ENCODE peak calls at places on chromosomes 13 and 19, in six cellular contexts. D is mucosa of descending colon, C is thyroid gland, A is right lobe of liver, F is pancreas, P is SK-N-SH. Y is an unnamed sample.
A peak's percentile ranks its signal among the peaks of the same experiment; 100 is the strongest.

GRCh38 chr19:7196721-7197168 is 97.5 kb downstream of the INSR start:
- DNase-seq in P (no peak), F (no peak), A (peak; percentile 33), C (no peak), D (peak; percentile 31), Y (no peak)

GRCh38 chr19:56919308-56919995 is 78.9 kb upstream of the PEG3 start:
- DNase-seq in P (no peak), C (no peak), A (no peak), D (no peak), F (no peak), Y (no peak)

GRCh38 chr19:35777411-35777841 is 2.1 kb downstream of the ARHGAP33 start:
- DNase-seq in D (no peak), C (no peak), A (no peak), P (no peak), F (no peak), Y (peak; percentile 75)

GRCh38 chr13:68439821-68440220 is 1209.7 kb upstream of the PCDH9 start:
- DNase-seq in A (no peak), P (no peak), D (no peak), C (no peak), F (no peak), Y (no peak)

GRCh38 chr19:10009269-10009665 is 1.0 kb downstream of the COL5A3 start:
- DNase-seq in F (peak; percentile 50), D (peak; percentile 60), C (peak; percentile 35), P (peak; percentile 60), A (peak; percentile 35), Y (peak; percentile 93)

GRCh38 chr13:21672811-21673591 is 2.1 kb downstream of the FGF9 start:
- DNase-seq in F (peak; percentile 19), A (no peak), P (no peak), C (no peak), D (peak; percentile 25), Y (no peak)

GRCh38 chr13:43470610-43471009 is 316.2 kb downstream of the ENOX1 start:
- DNase-seq in C (no peak), F (no peak), A (no peak), D (no peak), P (no peak), Y (no peak)

GRCh38 chr19:18232540-18233223 is 6.4 kb upstream of the PDE4C start:
- DNase-seq in C (no peak), F (no peak), D (no peak), P (peak; percentile 95), A (no peak), Y (peak; percentile 93)

GRCh38 chr19:47560999-47561398 is 11.9 kb downstream of the ZNF541 start:
- DNase-seq in P (no peak), C (no peak), F (no peak), D (no peak), A (no peak), Y (no peak)

DNA sequence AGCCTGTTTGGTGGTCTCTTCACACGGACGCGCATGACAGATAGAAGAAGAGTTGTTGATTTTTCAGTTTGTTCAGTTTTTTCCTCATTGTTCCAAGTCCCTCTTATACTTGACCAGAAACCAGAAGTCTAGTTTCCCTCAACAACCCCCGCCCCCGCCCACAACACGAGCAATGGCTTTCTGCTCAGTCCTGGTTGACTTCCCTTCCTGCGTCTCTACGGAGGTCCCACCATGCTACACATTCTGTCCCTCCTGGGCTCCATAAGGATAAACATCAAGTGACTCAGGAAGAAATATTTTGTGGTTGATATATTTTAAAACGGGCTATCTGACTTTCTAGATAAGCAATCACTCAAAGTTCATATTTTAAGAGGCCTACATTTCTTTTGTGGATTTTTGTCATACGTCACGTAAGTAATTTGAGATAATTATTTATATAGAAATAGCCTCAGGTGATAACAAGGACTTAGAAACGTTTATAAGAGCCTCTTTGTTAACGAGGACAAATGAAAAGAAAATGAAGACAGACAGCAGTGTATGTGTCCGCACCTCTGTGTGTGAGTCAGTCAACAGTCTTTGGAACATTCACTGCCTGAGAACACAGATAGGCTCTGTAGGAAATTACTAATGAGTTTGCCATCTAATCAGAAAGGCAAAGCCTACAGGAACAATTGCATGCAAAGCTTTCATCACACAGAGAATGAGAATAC is 214.4 kb downstream of the RAP2A start:
- DNase-seq in P (no peak), C (no peak), F (no peak), D (no peak), A (no peak), Y (peak; percentile 60)
- H3K4me1 ChIP-seq in P (no peaks in the 10 kb centered on the region), C (no peaks in the 10 kb centered on the region), F (no peaks in the 10 kb centered on the region), D (no peaks in the 10 kb centered on the region), A (no peaks in the 10 kb centered on the region), Y (peaks cover 16% of the 10 kb centered on the region)

DNA sequence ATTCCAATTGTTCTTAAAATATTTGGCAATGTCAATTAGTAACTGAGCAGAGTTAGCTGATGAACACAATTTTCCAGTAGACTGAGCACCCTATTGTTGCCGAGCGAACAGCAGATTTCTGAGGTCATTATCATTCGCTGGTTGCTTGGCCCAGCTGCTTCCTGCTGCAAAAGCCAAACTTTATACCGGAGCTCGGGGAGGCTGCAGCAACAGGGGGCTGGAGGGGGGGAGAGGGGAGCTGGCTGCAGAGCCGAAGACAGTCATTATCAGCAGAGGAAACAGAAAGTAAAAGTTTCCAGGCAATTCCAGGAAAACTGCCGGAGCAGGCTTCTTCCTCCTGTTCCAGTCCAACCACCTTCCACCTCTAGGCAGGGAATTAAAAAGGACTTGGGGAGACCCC is 77.9 kb downstream of the ZNF536 start:
- DNase-seq in D (peak; percentile 34), F (no peak), C (peak; percentile 63), A (peak; percentile 41), P (peak; percentile 84), Y (peak; percentile 78)
- H3K4me3 ChIP-seq in D (no peak overlapping the region), F (no peak overlapping the region), C (peak overlapping the region; percentile 2), A (no peak overlapping the region), P (no peak overlapping the region), Y (no peak overlapping the region)

GRCh38 chr19:43619262-43620060 is at the start of gene ZNF428:
- DNase-seq in F (peak; percentile 76), A (peak; percentile 89), P (peak; percentile 95), D (peak; percentile 85), C (peak; percentile 85), Y (peak; percentile 95)
- TF ChIP-seq CTCF in F (no peak), A (no peak), P (no peak), D (no peak), C (no peak), Y (no peak)

GRCh38 chr19:4393947-4394590 is 6.3 kb downstream of the SH3GL1 start:
- DNase-seq in A (peak; percentile 1), C (peak; percentile 37), P (no peak), F (no peak), D (no peak), Y (peak; percentile 59)
- H3K4me1 ChIP-seq in A (peaks cover 79% of the 10 kb centered on the region), C (peaks cover 81% of the 10 kb centered on the region), P (peaks cover 23% of the 10 kb centered on the region), F (peaks cover 4% of the 10 kb centered on the region), D (peaks cover 20% of the 10 kb centered on the region), Y (peaks cover 27% of the 10 kb centered on the region)

DNA sequence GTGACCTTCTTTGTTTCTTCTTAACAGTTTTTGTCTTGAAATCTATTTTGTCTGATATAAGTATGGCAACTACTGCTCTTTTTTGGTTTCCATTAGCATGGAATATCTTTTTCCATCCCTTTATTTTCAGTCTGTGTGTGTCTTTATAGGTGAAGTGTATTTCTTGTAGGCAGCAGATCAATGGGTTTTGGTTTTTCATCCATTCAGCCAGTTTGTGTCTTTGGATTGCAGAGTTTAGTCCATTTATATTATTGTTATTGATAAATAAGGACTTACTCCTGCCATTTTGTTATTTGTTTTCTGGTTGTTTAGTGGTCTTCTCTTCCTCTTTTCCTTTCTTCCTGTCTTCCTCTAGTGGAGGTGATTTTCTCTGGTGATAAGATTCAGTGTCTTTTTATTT is 54.4 kb downstream of the ZNF136 start:
- DNase-seq in D (no peak), P (no peak), C (no peak), A (no peak), F (no peak), Y (no peak)
- H3K4me3 ChIP-seq in D (no peak overlapping the region), P (no peak overlapping the region), C (no peak overlapping the region), A (no peak overlapping the region), F (no peak overlapping the region), Y (no peak overlapping the region)

DNA sequence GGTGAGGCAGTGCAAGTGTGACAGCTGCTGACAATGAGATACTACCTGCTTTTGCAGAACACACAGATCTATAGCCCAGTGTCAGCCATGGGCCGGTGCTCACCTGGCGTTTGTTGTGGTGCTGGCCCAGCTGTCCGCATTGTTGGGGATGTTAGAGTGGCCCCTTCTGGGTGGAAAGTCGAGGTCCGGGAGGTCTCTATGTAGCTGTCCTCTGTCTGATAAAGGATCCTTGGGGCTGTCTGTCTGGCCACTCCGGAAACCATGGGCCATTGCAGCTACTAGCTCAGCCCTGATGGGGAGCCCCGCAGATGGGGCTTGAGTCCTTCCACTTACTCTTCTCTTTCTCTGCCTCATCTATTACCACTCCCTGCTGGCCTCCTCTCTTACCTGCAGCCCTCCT is 181.5 kb upstream of the TSHZ3 start:
- DNase-seq in C (no peak), F (no peak), A (no peak), D (no peak), P (no peak), Y (no peak)
- TF ChIP-seq CTCF in C (no peak), F (no peak), A (no peak), D (no peak), P (no peak), Y (no peak)

DNA sequence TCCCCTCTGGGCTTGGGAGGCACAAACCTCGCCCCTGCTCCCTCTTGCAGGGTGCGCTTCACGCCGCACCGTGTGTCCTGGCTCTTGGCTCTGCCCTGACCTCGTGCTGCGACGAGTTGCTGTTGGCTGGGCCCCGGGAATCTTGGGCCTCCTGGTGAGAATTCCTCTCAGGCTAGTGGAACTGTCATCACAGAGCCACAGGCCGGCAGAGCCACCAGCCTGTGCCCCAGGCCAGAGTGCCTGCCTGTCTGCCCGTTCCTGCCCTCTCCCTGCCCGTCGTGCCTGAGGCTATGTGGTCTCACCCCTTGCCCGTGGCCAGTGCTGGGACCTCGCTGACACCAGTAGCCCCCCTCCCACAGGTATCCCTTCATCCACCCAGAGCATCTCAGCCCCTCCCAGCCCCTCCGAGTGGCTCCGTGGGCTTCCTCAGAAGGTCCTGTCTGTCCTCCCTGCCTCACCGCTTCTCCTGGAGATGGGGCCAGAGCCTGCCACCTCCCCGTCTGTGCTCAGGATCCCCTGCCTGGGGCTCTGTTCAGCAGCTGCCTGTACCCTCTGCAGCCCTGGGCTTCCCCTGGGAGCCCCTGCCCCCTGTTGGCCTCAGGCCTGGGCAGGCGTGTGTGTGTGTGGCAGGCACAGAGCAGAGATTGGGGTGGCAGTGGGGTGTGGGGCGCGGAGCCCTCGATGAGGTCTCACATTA is 13.3 kb downstream of the NDUFB7 start:
- DNase-seq in F (no peak), D (no peak), A (no peak), P (no peak), C (peak; percentile 90), Y (no peak)
- H3K4me1 ChIP-seq in F (no peaks in the 10 kb centered on the region), D (peaks cover 10% of the 10 kb centered on the region), A (peaks cover 29% of the 10 kb centered on the region), P (peaks cover 15% of the 10 kb centered on the region), C (peaks cover 41% of the 10 kb centered on the region), Y (peaks cover 6% of the 10 kb centered on the region)

GRCh38 chr13:30113983-30114491 is 193.3 kb downstream of the KATNAL1 start:
- DNase-seq in C (peak; percentile 58), P (no peak), A (no peak), D (peak; percentile 68), F (peak; percentile 46), Y (peak; percentile 61)
- H3K4me3 ChIP-seq in C (no peak overlapping the region), P (no peak overlapping the region), A (no peak overlapping the region), D (no peak overlapping the region), F (peak overlapping the region; percentile 67), Y (peak overlapping the region; percentile 72)

DNA sequence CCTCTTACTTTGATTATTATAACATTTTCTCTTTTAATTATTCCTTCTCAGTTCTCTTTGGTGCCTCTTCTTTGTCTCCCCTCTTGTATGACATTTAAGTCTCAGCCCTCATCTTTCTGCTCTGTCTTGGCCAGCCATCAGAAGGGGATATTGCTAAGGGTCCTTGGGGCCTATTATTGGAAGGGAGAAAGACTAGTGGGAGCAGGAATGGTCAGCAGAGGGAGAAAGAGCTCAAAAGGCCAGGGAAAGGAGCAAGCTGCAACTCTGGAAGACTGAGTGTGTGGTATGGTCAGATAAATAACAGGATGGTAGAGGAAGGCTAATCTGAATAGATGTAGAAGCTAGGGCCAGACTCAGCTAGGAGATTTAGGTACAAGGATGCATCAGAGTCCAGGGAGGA is 336.9 kb downstream of the TDRD3 start:
- DNase-seq in F (no peak), P (no peak), A (no peak), C (no peak), D (no peak), Y (no peak)
- TF ChIP-seq CTCF in F (no peak), P (no peak), A (no peak), C (no peak), D (no peak), Y (peak; percentile 64)

GRCh38 chr13:33205224-33205623 is 80.3 kb downstream of the STARD13 start:
- DNase-seq in D (no peak), A (no peak), P (no peak), C (no peak), F (no peak), Y (no peak)
- H3K4me1 ChIP-seq in D (peaks cover 12% of the 10 kb centered on the region), A (peaks cover 15% of the 10 kb centered on the region), P (peaks cover 41% of the 10 kb centered on the region), C (peaks cover 43% of the 10 kb centered on the region), F (peaks cover 26% of the 10 kb centered on the region), Y (peaks cover 21% of the 10 kb centered on the region)